ENCODE peak calls at places on chromosomes 7 and 10, in four cellular contexts. L, Z, N and B are unnamed samples.

GRCh38 chr7:134798155-134798554 is 18.7 kb downstream of the CALD1 start:
- DNase-seq in L (no peak), Z (no peak), N (peak), B (no peak)

GRCh38 chr10:132971448-132972148 is 29.2 kb upstream of the CFAP46 start:
- DNase-seq in L (no peak), Z (peak), N (no peak), B (no peak)

GRCh38 chr10:89954787-89955566 is 253.6 kb downstream of the KIF20B start:
- DNase-seq in L (peak), Z (no peak), N (peak), B (no peak)

GRCh38 chr10:72340510-72340895 is 14.2 kb downstream of the DNAJB12 start:
- DNase-seq in L (peak), Z (peak), N (peak), B (peak)

GRCh38 chr10:29473411-29474100 is 161.2 kb downstream of the SVIL start:
- DNase-seq in L (no peak), Z (no peak), N (no peak), B (no peak)

GRCh38 chr7:18974803-18975202 is 142.6 kb downstream of the TWIST1 start:
- DNase-seq in L (no peak), Z (no peak), N (peak), B (no peak)

GRCh38 chr7:70693300-70693689 is 438.6 kb upstream of the GALNT17 start:
- DNase-seq in L (peak), Z (no peak), N (peak), B (no peak)

GRCh38 chr10:24390746-24391145 is 181.8 kb downstream of the KIAA1217 start:
- DNase-seq in L (no peak), Z (no peak), N (no peak), B (no peak)

GRCh38 chr10:7738536-7739407 is 35.7 kb downstream of the ITIH2 start:
- DNase-seq in L (no peak), Z (no peak), N (no peak), B (no peak)

GRCh38 chr10:12550994-12551393 is 201.6 kb downstream of the CAMK1D start:
- DNase-seq in L (no peak), Z (no peak), N (no peak), B (no peak)

DNA sequence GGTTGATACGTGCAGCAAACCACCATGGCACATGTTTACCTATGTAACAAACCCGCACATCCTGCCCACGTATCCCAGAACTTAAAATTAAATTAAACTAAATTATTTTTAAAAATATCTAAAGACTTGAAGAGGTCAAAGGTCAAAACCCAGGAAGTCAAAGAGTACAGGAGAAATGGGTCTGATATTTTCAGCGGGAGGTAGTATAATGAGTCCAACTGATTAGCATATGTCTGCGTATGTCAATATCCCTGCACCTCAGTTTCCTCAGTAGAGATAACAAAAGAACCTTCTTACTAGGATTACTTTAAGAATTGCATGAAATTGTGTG is 133.0 kb downstream of the TMEM26 start:
- DNase-seq in L (no peak), Z (no peak), N (no peak), B (no peak)
- H3K27ac ChIP-seq in L (no peak), Z (no peak), N (no peak), B (no peak)

GRCh38 chr7:1092161-1092632 is 4.3 kb downstream of the GPER1 start:
- DNase-seq in L (no peak), Z (no peak), N (no peak), B (no peak)
- H3K27ac ChIP-seq in L (no peak), Z (no peak), N (no peak), B (no peak)

DNA sequence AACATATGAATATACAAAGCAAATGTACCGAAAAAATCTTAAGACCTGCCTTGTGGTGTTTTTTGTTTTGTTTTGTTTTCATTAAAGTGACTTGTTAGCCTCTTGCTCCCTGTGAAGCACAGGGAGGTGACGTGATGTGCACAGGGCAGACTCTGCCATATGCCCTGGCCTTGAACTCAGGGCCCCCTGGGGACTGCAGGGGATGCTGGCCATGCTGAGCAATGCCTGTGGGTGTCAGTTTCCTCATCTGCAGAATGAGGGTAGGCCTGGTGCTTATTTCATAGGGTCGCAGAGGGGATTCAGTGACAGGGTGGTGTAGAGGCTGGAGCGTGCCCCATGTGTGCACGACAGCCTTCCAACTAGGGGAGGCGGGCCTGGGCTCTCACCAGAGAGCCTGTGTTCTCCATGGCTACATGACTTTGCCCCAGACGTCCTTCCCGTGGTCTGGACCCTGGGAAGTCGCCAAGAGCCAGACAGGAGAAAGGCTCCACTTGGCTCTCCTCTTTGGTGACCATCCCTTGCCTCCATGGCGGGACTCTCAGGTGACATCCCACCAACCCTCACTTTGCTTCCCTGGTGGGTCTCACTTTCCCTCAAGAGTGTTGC is 14.5 kb downstream of the EGFR start:
- DNase-seq in L (no peak), Z (no peak), N (no peak), B (no peak)
- H3K27ac ChIP-seq in L (no peak), Z (no peak), N (peak), B (no peak)

GRCh38 chr7:102944241-102944640 is 31.4 kb downstream of the LRRC17 start:
- DNase-seq in L (no peak), Z (no peak), N (no peak), B (no peak)
- H3K27ac ChIP-seq in L (no peak), Z (no peak), N (no peak), B (no peak)

GRCh38 chr7:106501605-106502580 is 159.1 kb downstream of the CCDC71L start:
- DNase-seq in L (no peak), Z (no peak), N (no peak), B (no peak)
- H3K27ac ChIP-seq in L (no peak), Z (no peak), N (no peak), B (no peak)

GRCh38 chr10:118629211-118629610 is 33.8 kb upstream of the PRLHR start:
- DNase-seq in L (no peak), Z (no peak), N (peak), B (no peak)

GRCh38 chr10:118625504-118625903 is 30.1 kb upstream of the PRLHR start:
- DNase-seq in L (no peak), Z (no peak), N (no peak), B (no peak)

GRCh38 chr10:118628397-118628796 is 32.9 kb upstream of the PRLHR start:
- DNase-seq in L (no peak), Z (no peak), N (no peak), B (no peak)

GRCh38 chr10:118624747-118625146 is 29.3 kb upstream of the PRLHR start:
- DNase-seq in L (no peak), Z (no peak), N (no peak), B (no peak)

DNA sequence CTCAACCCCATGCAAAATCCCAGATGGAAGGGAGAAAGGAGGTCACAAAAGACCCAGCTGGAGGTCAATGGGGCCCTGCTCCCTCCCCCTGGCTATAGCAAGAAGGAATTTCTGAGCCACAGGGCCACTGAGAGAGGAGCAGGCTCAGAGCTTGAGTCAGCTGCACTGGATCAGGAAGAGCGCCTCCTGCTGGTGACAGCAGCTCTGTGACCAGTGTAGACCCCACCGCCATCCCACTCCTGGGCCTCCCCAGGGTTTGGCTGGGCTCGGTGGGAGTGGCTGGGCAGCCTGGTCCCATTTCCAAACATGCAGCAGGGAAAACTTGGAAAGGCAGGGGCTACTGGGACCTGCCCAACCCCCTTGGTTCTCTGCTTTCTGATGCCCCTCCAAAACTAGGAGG is 31.5 kb upstream of the PRLHR start:
- DNase-seq in L (no peak), Z (no peak), N (no peak), B (no peak)
- H3K27ac ChIP-seq in L (no peak), Z (no peak), N (no peak), B (no peak)

DNA sequence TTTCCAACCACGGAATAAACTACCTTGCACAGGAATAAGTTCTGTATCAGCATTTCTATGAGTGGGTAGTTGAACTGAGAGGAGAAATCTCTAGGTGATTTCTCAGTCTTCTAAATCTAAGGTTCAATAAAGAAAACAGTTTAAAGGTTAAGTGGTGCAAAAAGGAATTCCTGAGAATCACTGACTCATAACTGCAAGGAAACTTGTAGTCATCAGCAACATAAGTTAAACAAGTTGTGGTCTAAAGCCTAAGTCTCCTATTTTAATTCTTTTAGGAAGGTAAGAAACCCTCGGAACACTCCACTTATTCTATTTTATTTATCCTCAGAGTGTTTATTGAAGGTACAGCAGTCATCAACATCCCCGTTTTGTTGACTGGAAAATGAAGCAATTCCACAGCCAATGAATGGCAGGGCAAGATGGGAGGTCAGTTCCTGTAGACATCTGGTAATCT is 92.4 kb upstream of the PIK3CG start:
- DNase-seq in L (peak), Z (no peak), N (peak), B (no peak)
- H3K27ac ChIP-seq in L (peak), Z (no peak), N (peak), B (no peak)

DNA sequence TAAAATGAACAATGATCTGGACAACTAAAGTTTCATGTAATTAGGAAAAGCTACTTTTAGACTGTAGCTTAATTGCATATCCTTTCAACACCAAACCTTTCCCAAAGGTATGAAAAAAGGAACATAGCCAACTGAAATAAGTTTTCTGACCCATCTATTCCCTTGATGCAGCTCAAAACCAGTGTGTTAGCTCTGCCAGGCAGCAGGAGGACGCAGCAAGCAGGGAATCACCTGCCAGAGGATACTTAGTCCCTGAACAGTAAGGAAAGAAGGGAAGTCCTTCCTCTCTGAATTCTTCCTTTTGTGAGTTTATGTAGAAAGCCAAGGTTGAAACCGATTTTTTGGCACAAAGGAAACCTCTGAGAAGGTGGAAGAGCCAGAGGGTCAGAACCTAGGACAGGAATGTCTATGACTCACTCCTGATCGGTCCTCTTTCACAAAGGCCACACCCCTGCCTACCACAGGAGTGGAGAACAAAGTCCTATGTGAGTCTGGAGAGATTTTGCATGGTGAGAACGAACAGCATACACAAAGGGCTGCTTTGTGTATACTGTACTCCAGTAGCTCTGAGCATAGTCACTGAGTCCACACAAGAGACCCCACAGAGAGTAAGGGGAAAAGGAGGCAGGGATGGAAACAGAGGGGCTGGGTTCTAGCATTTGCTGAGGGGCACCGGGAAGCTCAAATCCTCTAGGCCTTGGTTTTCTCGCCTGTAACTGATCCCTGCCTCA is 68.8 kb upstream of the GSDME start:
- DNase-seq in L (peak), Z (no peak), N (peak), B (no peak)
- H3K27ac ChIP-seq in L (peak), Z (no peak), N (peak), B (no peak)

GRCh38 chr7:114823290-114823689 is 98.6 kb upstream of the MDFIC start:
- DNase-seq in L (peak), Z (no peak), N (no peak), B (no peak)
- H3K27ac ChIP-seq in L (no peak), Z (no peak), N (no peak), B (no peak)

GRCh38 chr7:130413201-130413600 is 27.6 kb downstream of the CEP41 start:
- DNase-seq in L (no peak), Z (no peak), N (no peak), B (no peak)

GRCh38 chr7:130415019-130415418 is 25.8 kb downstream of the CEP41 start:
- DNase-seq in L (no peak), Z (no peak), N (no peak), B (no peak)

GRCh38 chr7:130409722-130410072 is 29.4 kb downstream of the CPA1 start:
- DNase-seq in L (no peak), Z (no peak), N (peak), B (no peak)

DNA sequence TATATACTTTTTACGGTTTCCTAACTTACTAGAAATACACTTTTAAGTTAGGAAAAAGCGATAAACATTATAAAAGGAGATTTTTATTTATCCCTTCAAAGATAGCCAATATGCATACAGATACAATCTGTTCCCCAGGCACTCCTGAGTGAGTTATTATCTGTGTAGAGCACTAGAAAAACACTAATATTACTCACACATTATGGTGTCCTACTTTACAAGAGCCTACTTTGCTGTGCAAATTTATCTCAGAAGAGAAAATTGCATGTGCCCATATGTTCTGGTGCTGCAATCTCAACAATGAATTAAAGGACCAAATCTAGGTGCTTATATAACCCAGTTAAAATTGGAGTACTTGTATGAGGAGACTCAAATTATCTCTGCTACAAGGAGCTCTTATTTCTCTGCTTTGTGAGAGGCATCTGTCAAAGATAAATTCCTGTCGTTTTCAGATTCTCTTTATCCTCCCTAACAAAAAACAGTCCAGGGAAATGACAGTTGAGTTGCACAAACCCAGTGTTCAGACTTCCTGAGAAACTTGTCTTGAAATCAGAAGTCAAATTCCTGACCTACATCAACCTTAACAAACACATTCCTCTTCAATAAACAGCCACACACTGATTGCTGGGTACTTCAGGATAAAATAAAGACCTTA is 28.9 kb downstream of the CPA1 start:
- DNase-seq in L (no peak), Z (peak), N (no peak), B (no peak)
- H3K27ac ChIP-seq in L (no peak), Z (peak), N (no peak), B (no peak)